ENCODE peak calls at places on chromosomes 1 and 21, in eight cellular contexts. G is fibroblast of lung, L is heart right ventricle, K is heart left ventricle, T is upper lobe of right lung, Q is right cardiac atrium, S is body of pancreas, C is cardiac muscle cell. V is an unnamed sample.
A peak's percentile ranks its signal among the peaks of the same experiment; 100 is the strongest.

GRCh38 chr1:212630159-212630900 is 21.8 kb downstream of the ATF3 start:
- DNase-seq in G (peak; percentile 40), L (peak; percentile 56), K (peak; percentile 67), T (peak; percentile 81), Q (peak; percentile 44), S (peak; percentile 69), C (peak; percentile 66), V (peak; percentile 66)

GRCh38 chr1:28115267-28115666 is 26.9 kb upstream of the EYA3 start:
- DNase-seq in G (peak; percentile 46), L (no peak), K (no peak), T (no peak), Q (no peak), S (no peak), C (peak; percentile 62), V (peak; percentile 17)

GRCh38 chr21:41612674-41613250 is 104.8 kb upstream of the TMPRSS2 start:
- DNase-seq in G (peak; percentile 98), L (peak; percentile 70), K (peak; percentile 72), T (peak; percentile 81), Q (peak; percentile 89), S (peak; percentile 73), C (peak; percentile 97), V (peak; percentile 57)

GRCh38 chr1:186578325-186579016 is 101.8 kb downstream of the PTGS2 start:
- DNase-seq in G (no peak), L (no peak), K (no peak), T (no peak), Q (no peak), S (no peak), C (no peak), V (no peak)

GRCh38 chr1:173862769-173863223 is 5.0 kb downstream of the GAS5 start:
- DNase-seq in G (no peak), L (no peak), K (no peak), T (no peak), Q (no peak), S (no peak), C (peak; percentile 34), V (no peak)

GRCh38 chr1:1895456-1896333 is 4.8 kb upstream of the GNB1 start:
- DNase-seq in G (no peak), L (no peak), K (no peak), T (no peak), Q (no peak), S (no peak), C (no peak), V (no peak)

GRCh38 chr1:27885620-27886352 is 13.4 kb downstream of the THEMIS2 start:
- DNase-seq in G (no peak), L (no peak), K (no peak), T (peak; percentile 59), Q (no peak), S (no peak), C (no peak), V (no peak)

GRCh38 chr1:27316860-27317259 is 5.1 kb upstream of the TMEM222 start:
- DNase-seq in G (no peak), L (no peak), K (no peak), T (no peak), Q (no peak), S (no peak), C (no peak), V (no peak)

GRCh38 chr21:32257952-32258785 is 20.7 kb downstream of the MIS18A start:
- DNase-seq in G (peak; percentile 71), L (peak; percentile 43), K (peak; percentile 70), T (no peak), Q (peak; percentile 63), S (peak; percentile 86), C (peak; percentile 91), V (peak; percentile 69)

GRCh38 chr1:35539073-35539823 is 18.0 kb downstream of the KIAA0319L start:
- DNase-seq in G (peak; percentile 53), L (no peak), K (no peak), T (no peak), Q (no peak), S (peak; percentile 34), C (peak; percentile 45), V (no peak)

GRCh38 chr1:204083491-204083890 is 10.6 kb downstream of the SOX13 start:
- DNase-seq in G (no peak), L (no peak), K (no peak), T (no peak), Q (no peak), S (no peak), C (no peak), V (no peak)

GRCh38 chr1:6998267-6998666 is 213.0 kb downstream of the CAMTA1 start:
- DNase-seq in G (no peak), L (no peak), K (peak; percentile 59), T (no peak), Q (no peak), S (peak; percentile 82), C (no peak), V (peak; percentile 33)

GRCh38 chr1:6099787-6100765 is 54.4 kb downstream of the KCNAB2 start:
- DNase-seq in G (no peak), L (peak; percentile 5), K (no peak), T (peak; percentile 63), Q (no peak), S (no peak), C (no peak), V (no peak)

GRCh38 chr1:172383541-172383940 is 36.9 kb upstream of the C1orf105 start:
- DNase-seq in G (peak; percentile 88), L (no peak), K (no peak), T (no peak), Q (no peak), S (no peak), C (peak; percentile 66), V (no peak)

DNA sequence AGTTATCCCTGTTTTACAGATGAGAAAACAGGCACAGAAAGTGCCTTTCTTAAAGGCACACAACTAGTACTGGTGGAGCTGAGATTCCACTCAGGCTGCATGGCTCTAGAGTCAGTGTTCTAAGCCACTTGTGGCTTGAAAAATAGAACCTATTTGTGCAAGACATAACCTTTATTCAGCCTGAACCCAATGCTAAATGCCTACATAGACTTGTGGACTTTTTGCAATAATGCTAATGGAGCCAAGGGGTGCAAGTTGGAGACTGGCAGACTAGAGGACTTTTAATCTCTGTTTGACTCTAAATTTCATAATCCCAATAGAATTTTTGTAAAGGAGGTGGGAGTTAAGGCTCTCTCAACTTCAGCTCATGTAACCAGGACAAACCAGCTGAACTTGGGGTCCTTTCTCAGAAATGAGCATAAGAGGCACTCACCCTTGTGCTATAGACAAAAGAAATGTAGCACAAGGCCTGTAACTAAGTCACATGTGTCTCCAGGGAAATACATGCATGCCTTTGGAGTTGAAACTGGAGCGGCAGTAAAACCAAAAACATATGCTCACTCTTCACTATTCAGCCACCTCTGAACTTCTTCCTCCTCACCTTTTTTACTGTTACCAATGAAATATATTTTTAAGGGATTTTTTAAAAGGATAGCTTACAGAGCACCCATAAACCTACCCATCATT is 43.0 kb upstream of the AK4 start:
- DNase-seq in G (no peak), L (no peak), K (no peak), T (no peak), Q (no peak), S (no peak), C (no peak), V (no peak)
- H3K27ac ChIP-seq in G (no peak overlapping the region), L (no peak overlapping the region), K (no peak overlapping the region), T (no peak overlapping the region), Q (no peak overlapping the region), S (no peak overlapping the region), C (no peak overlapping the region), V (no peak overlapping the region)

DNA sequence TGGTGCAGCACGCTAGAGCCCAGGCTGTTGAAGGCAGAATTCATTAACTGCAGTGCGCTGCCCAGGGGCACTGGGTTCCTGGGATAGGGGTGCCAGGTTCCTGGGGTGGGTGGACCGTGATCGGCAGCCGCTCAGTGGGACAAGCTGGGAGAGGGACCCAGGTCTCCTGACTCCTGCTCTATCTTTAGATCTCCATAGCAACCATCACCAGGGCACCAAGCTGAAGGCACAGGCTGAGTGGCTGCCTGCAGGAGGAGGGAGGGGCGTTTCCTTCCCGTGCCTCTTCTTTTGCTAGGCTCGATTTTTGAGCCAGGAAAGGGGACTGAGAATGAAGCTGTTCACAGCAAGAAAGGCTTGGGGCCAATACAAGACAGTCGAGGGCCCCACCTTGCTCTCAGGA is 20.9 kb upstream of the CDCP2 start:
- DNase-seq in G (no peak), L (no peak), K (no peak), T (no peak), Q (no peak), S (no peak), C (no peak), V (no peak)
- H3K27ac ChIP-seq in G (no peak overlapping the region), L (no peak overlapping the region), K (no peak overlapping the region), T (no peak overlapping the region), Q (no peak overlapping the region), S (no peak overlapping the region), C (no peak overlapping the region), V (no peak overlapping the region)

GRCh38 chr21:44958471-44959191 is 18.8 kb downstream of the SLX9 start:
- DNase-seq in G (peak; percentile 51), L (peak; percentile 86), K (peak; percentile 82), T (no peak), Q (peak; percentile 89), S (peak; percentile 54), C (peak; percentile 96), V (peak; percentile 55)

GRCh38 chr21:44957901-44958451 is 18.1 kb downstream of the SLX9 start:
- DNase-seq in G (no peak), L (peak; percentile 25), K (peak; percentile 40), T (no peak), Q (no peak), S (no peak), C (no peak), V (no peak)

GRCh38 chr21:44962481-44962966 is 22.7 kb downstream of the SLX9 start:
- DNase-seq in G (peak; percentile 100), L (peak; percentile 18), K (peak; percentile 45), T (no peak), Q (peak; percentile 19), S (no peak), C (peak; percentile 98), V (no peak)

GRCh38 chr21:44959376-44960091 is 19.7 kb downstream of the SLX9 start:
- DNase-seq in G (no peak), L (no peak), K (peak; percentile 25), T (no peak), Q (no peak), S (no peak), C (no peak), V (no peak)

DNA sequence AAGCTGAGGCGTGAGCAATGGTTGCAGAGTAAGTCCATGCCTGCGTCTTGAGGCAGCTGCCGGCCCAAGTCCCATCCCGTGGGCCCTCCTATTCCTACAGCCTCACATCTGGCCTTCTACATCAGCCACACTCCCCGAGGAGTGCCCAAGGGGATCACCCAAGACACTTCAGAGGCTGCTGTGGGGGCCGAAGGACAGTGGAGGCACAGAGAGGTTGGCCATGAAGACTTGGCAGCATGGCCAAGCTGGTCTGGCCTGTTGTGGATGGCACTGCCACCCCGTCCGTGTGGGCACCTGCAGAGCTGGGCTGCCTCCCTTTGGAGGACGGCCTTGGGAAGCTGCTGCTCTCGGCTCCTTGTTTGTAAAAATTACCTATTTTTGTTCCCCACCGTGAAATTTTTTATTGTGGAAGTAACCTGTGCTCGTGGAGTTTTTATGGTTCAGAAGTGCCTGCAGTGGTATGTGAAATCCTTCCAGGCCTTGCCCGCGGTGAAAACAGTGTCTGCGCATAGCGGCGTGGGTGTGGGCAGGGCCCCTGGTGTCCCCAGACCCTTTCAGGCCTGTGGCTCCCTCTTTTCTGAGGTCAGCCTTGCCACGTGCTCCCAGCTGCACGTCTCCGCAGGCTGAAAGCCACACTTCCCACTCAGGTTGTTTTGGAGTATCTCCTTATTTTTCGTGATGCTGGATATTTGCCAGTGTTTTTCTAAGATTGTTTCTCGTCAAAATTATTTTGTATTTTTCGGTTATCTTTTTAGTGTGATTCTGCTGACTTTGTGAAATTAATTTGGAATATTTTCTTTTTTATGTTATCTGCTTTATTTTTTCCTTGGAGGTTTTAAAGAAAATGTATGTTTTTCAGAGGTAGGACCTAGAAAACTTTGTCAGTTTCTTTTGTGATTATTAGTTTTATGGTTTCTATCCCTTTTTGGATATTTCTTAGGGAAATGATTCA is 20.6 kb downstream of the SLX9 start:
- DNase-seq in G (no peak), L (no peak), K (peak; percentile 23), T (no peak), Q (peak; percentile 11), S (no peak), C (no peak), V (no peak)
- H3K27ac ChIP-seq in G (no peak overlapping the region), L (peak overlapping the region; percentile 75), K (peak overlapping the region; percentile 86), T (peak overlapping the region; percentile 30), Q (no peak overlapping the region), S (no peak overlapping the region), C (no peak overlapping the region), V (peak overlapping the region; percentile 74)

GRCh38 chr1:45752441-45753052 is 2.1 kb upstream of the IPP start:
- DNase-seq in G (peak; percentile 5), L (no peak), K (no peak), T (no peak), Q (no peak), S (no peak), C (peak; percentile 14), V (no peak)
- H3K27ac ChIP-seq in G (no peak overlapping the region), L (no peak overlapping the region), K (no peak overlapping the region), T (no peak overlapping the region), Q (no peak overlapping the region), S (no peak overlapping the region), C (no peak overlapping the region), V (no peak overlapping the region)